ENCODE peak calls at places on chromosomes 7 and 10, in eight cellular contexts. F is stimulated activated CD4-positive, alpha-beta T cell treated with anti-CD3 and anti-CD28 coated beads, Interleukin-2, amount 100 ng/mL, for 24 hours; D is amniotic epithelial cell; B is lower leg skin; T is AG04450; Y is activated CD8-positive, alpha-beta memory T cell treated with anti-CD3 and anti-CD28 coated beads, Interleukin-2, amount 10 ng/mL, durations not matched to agents 7 days and 5 days; C is T-helper 9 cell; G is HT-29. L is an unnamed sample.

GRCh38 chr7:116052006-116052405 is 21.4 kb upstream of the TFEC start:
- DNase-seq in Y (no peak), G (no peak), F (no peak), C (no peak), B (no peak), T (no peak), D (no peak), L (no peak)

GRCh38 chr7:1693419-1693990 is 23.4 kb downstream of the ELFN1 start:
- DNase-seq in F (no peak), D (no peak), Y (peak), C (no peak), T (no peak), G (no peak), B (peak), L (no peak)

GRCh38 chr10:110919971-110920881 is 822 bp downstream of the SHOC2 start:
- DNase-seq in T (no peak), D (peak), F (peak), B (peak), Y (peak), C (peak), G (peak), L (peak)

GRCh38 chr7:150432915-150433892 is 17.2 kb upstream of the GIMAP8 start:
- DNase-seq in C (no peak), B (peak), G (no peak), Y (peak), F (peak), T (no peak), D (no peak), L (no peak)

GRCh38 chr7:70426249-70426880 is 705.6 kb upstream of the GALNT17 start:
- DNase-seq in Y (no peak), B (no peak), F (no peak), G (no peak), C (no peak), D (no peak), T (no peak), L (no peak)

GRCh38 chr7:100854146-100854895 is 1.8 kb downstream of the SLC12A9 start:
- DNase-seq in T (no peak), F (no peak), C (no peak), D (no peak), B (no peak), G (no peak), Y (no peak), L (peak)

GRCh38 chr10:35783305-35783838 is 141.3 kb upstream of the FZD8 start:
- DNase-seq in B (no peak), D (peak), F (no peak), G (no peak), T (no peak), Y (no peak), C (no peak), L (no peak)

GRCh38 chr7:70208236-70209063 is 610.2 kb downstream of the AUTS2 start:
- DNase-seq in B (no peak), G (peak), D (peak), C (no peak), Y (no peak), F (no peak), T (no peak), L (no peak)

GRCh38 chr7:34895202-34895601 is 142.1 kb downstream of the DPY19L1 start:
- DNase-seq in T (no peak), D (no peak), B (no peak), F (no peak), C (no peak), G (no peak), Y (no peak), L (no peak)

GRCh38 chr10:69224862-69225657 is 4.9 kb downstream of the HKDC1 start:
- DNase-seq in C (no peak), D (no peak), B (no peak), T (no peak), G (no peak), F (no peak), Y (no peak), L (no peak)

GRCh38 chr10:112957589-112958202 is 7.6 kb downstream of the TCF7L2 start:
- DNase-seq in Y (no peak), T (no peak), F (no peak), C (no peak), D (peak), B (no peak), G (peak), L (no peak)

GRCh38 chr10:82982110-82982608 is 1107.2 kb downstream of the NRG3 start:
- DNase-seq in B (no peak), Y (no peak), T (peak), C (no peak), G (no peak), D (peak), F (no peak), L (no peak)

GRCh38 chr10:4725917-4726606 is 99.9 kb upstream of the AKR1E2 start:
- DNase-seq in D (peak), G (peak), B (no peak), Y (no peak), C (no peak), F (no peak), T (peak), L (no peak)

GRCh38 chr7:38659931-38660330 is 28.8 kb upstream of the AMPH start:
- DNase-seq in C (no peak), D (no peak), F (no peak), Y (no peak), G (no peak), T (no peak), B (no peak), L (no peak)

GRCh38 chr10:116226053-116226452 is 47.0 kb downstream of the GFRA1 start:
- DNase-seq in F (no peak), D (no peak), T (no peak), G (no peak), C (no peak), B (no peak), Y (no peak), L (no peak)

GRCh38 chr10:101451589-101452190 is 97.7 kb downstream of the BTRC start:
- DNase-seq in T (no peak), G (no peak), B (no peak), Y (no peak), C (no peak), F (no peak), D (no peak), L (no peak)

GRCh38 chr10:96276426-96276825 is 5.1 kb upstream of the BLNK start:
- DNase-seq in T (no peak), C (no peak), F (no peak), Y (no peak), D (no peak), B (peak), G (no peak), L (no peak)

GRCh38 chr7:107201795-107202450 is 33.1 kb downstream of the HBP1 start:
- DNase-seq in D (peak), C (no peak), Y (peak), B (no peak), F (peak), G (peak), T (no peak), L (peak)

GRCh38 chr10:96767611-96768010 is 47.3 kb upstream of the PIK3AP1 start:
- DNase-seq in B (no peak), G (no peak), F (no peak), C (no peak), T (no peak), D (peak), Y (no peak), L (no peak)

GRCh38 chr7:50502001-50502684 is 52.0 kb upstream of the FIGNL1 start:
- DNase-seq in F (no peak), G (no peak), C (no peak), T (peak), Y (no peak), D (peak), B (peak), L (peak)

GRCh38 chr10:132873395-132873794 is 69.0 kb downstream of the CFAP46 start:
- DNase-seq in B (peak), Y (peak), G (no peak), T (no peak), F (no peak), C (no peak), D (no peak), L (peak)

GRCh38 chr7:861222-861621 is 15.1 kb upstream of the GET4 start:
- DNase-seq in G (peak), Y (no peak), B (no peak), D (no peak), T (no peak), C (no peak), F (no peak), L (no peak)

GRCh38 chr7:69801729-69802688 is 203.7 kb downstream of the AUTS2 start:
- DNase-seq in B (no peak), G (no peak), C (no peak), D (no peak), T (no peak), F (no peak), Y (no peak), L (no peak)

GRCh38 chr7:55400191-55400590 is 35.1 kb downstream of the LANCL2 start:
- DNase-seq in T (no peak), D (no peak), G (no peak), B (no peak), F (no peak), Y (no peak), C (no peak), L (no peak)

GRCh38 chr7:19116121-19117080 is 1.0 kb downstream of the TWIST1 start:
- DNase-seq in C (no peak), F (no peak), T (no peak), Y (no peak), D (peak), B (peak), G (no peak), L (no peak)